ENCODE peak calls at places on chromosomes 3 and 15, in six cellular contexts. One of them, this sample, is unnamed.

GRCh38 chr15:62857411-62857853 is 185.1 kb upstream of the TPM1 start:
- DNase-seq in H9: no peak
- DNase-seq in IMR-90: no peak
- DNase-seq in H1: no peak
- DNase-seq in mesendoderm: no peak
- DNase-seq in neuronal stem cell: no peak
- DNase-seq in this sample: no peak

GRCh38 chr15:67884514-67885225 is 44.8 kb upstream of the RNU6-1 start:
- DNase-seq in H9: peak; percentile 79
- DNase-seq in IMR-90: peak; percentile 54
- DNase-seq in H1: peak; percentile 81
- DNase-seq in mesendoderm: peak; percentile 80
- DNase-seq in neuronal stem cell: peak; percentile 69
- DNase-seq in this sample: peak; percentile 78

GRCh38 chr15:75673426-75674247 is 25.9 kb downstream of the SNX33 start:
- DNase-seq in H9: no peak
- DNase-seq in IMR-90: peak; percentile 70
- DNase-seq in H1: no peak
- DNase-seq in mesendoderm: no peak
- DNase-seq in neuronal stem cell: no peak
- DNase-seq in this sample: peak; percentile 91

GRCh38 chr3:172675371-172676193 is 35.3 kb downstream of the NCEH1 start:
- DNase-seq in H9: no peak
- DNase-seq in IMR-90: peak; percentile 65
- DNase-seq in H1: no peak
- DNase-seq in mesendoderm: peak; percentile 65
- DNase-seq in neuronal stem cell: peak; percentile 58
- DNase-seq in this sample: peak; percentile 77

GRCh38 chr15:31271224-31271635 is 55.4 kb upstream of the KLF13 start:
- DNase-seq in H9: no peak
- DNase-seq in IMR-90: no peak
- DNase-seq in H1: peak; percentile 29
- DNase-seq in mesendoderm: no peak
- DNase-seq in neuronal stem cell: no peak
- DNase-seq in this sample: no peak

GRCh38 chr15:33243869-33244268 is 49.4 kb upstream of the FMN1 start:
- DNase-seq in H9: no peak
- DNase-seq in IMR-90: peak; percentile 44
- DNase-seq in H1: no peak
- DNase-seq in mesendoderm: peak; percentile 48
- DNase-seq in neuronal stem cell: no peak
- DNase-seq in this sample: peak; percentile 86

GRCh38 chr15:74873756-74874424 is 725 bp upstream of the SCAMP2 start:
- DNase-seq in H9: no peak
- DNase-seq in IMR-90: no peak
- DNase-seq in H1: no peak
- DNase-seq in mesendoderm: peak; percentile 67
- DNase-seq in neuronal stem cell: no peak
- DNase-seq in this sample: peak; percentile 29

GRCh38 chr3:115633467-115633866 is 10.2 kb downstream of the GAP43 start:
- DNase-seq in H9: no peak
- DNase-seq in IMR-90: no peak
- DNase-seq in H1: no peak
- DNase-seq in mesendoderm: no peak
- DNase-seq in neuronal stem cell: no peak
- DNase-seq in this sample: no peak

GRCh38 chr3:32278714-32279113 is 40.2 kb downstream of the CMTM8 start:
- DNase-seq in H9: no peak
- DNase-seq in IMR-90: peak; percentile 4
- DNase-seq in H1: no peak
- DNase-seq in mesendoderm: no peak
- DNase-seq in neuronal stem cell: no peak
- DNase-seq in this sample: no peak

GRCh38 chr3:56921573-56922571 is 120.1 kb upstream of the ARHGEF3 start:
- DNase-seq in H9: no peak
- DNase-seq in IMR-90: peak; percentile 71
- DNase-seq in H1: no peak
- DNase-seq in mesendoderm: no peak
- DNase-seq in neuronal stem cell: no peak
- DNase-seq in this sample: peak; percentile 79

GRCh38 chr3:14145670-14146380 is 21.0 kb downstream of the TMEM43 start:
- DNase-seq in H9: peak; percentile 49
- DNase-seq in IMR-90: no peak
- DNase-seq in H1: no peak
- DNase-seq in mesendoderm: no peak
- DNase-seq in neuronal stem cell: no peak
- DNase-seq in this sample: no peak

GRCh38 chr3:179015551-179016020 is 56.0 kb downstream of the ZMAT3 start:
- DNase-seq in H9: no peak
- DNase-seq in IMR-90: peak; percentile 83
- DNase-seq in H1: peak; percentile 55
- DNase-seq in mesendoderm: peak; percentile 87
- DNase-seq in neuronal stem cell: peak; percentile 68
- DNase-seq in this sample: peak; percentile 85

GRCh38 chr15:76962337-76963013 is 30.9 kb downstream of the RCN2 start:
- DNase-seq in H9: no peak
- DNase-seq in IMR-90: no peak
- DNase-seq in H1: no peak
- DNase-seq in mesendoderm: no peak
- DNase-seq in neuronal stem cell: no peak
- DNase-seq in this sample: no peak

GRCh38 chr15:62142736-62143135 is 22.3 kb downstream of the C2CD4B start:
- DNase-seq in H9: no peak
- DNase-seq in IMR-90: no peak
- DNase-seq in H1: no peak
- DNase-seq in mesendoderm: no peak
- DNase-seq in neuronal stem cell: no peak
- DNase-seq in this sample: no peak

GRCh38 chr3:27643355-27643754 is 78.8 kb downstream of the EOMES start:
- DNase-seq in H9: no peak
- DNase-seq in IMR-90: peak; percentile 25
- DNase-seq in H1: no peak
- DNase-seq in mesendoderm: no peak
- DNase-seq in neuronal stem cell: no peak
- DNase-seq in this sample: no peak

GRCh38 chr3:177150218-177150916 is 46.9 kb downstream of the TBL1XR1 start:
- DNase-seq in H9: no peak
- DNase-seq in IMR-90: no peak
- DNase-seq in H1: no peak
- DNase-seq in mesendoderm: no peak
- DNase-seq in neuronal stem cell: no peak
- DNase-seq in this sample: peak; percentile 29

GRCh38 chr3:61927332-61927731 is 366.0 kb downstream of the PTPRG start:
- DNase-seq in H9: no peak
- DNase-seq in IMR-90: peak; percentile 77
- DNase-seq in H1: no peak
- DNase-seq in mesendoderm: no peak
- DNase-seq in neuronal stem cell: no peak
- DNase-seq in this sample: no peak

GRCh38 chr15:99343836-99344551 is 92.7 kb downstream of the LRRC28 start:
- DNase-seq in H9: peak; percentile 71
- DNase-seq in IMR-90: no peak
- DNase-seq in H1: peak; percentile 65
- DNase-seq in mesendoderm: peak; percentile 48
- DNase-seq in neuronal stem cell: no peak
- DNase-seq in this sample: no peak

GRCh38 chr3:183825380-183826161 is at the start of gene MAP6D1:
- DNase-seq in H9: peak; percentile 82
- DNase-seq in IMR-90: peak; percentile 46
- DNase-seq in H1: peak; percentile 85
- DNase-seq in mesendoderm: peak; percentile 83
- DNase-seq in neuronal stem cell: peak; percentile 68
- DNase-seq in this sample: peak; percentile 63

GRCh38 chr3:128698211-128699011 is 27.6 kb upstream of the RAB7A start:
- DNase-seq in H9: peak; percentile 63
- DNase-seq in IMR-90: no peak
- DNase-seq in H1: peak; percentile 77
- DNase-seq in mesendoderm: peak; percentile 50
- DNase-seq in neuronal stem cell: peak; percentile 21
- DNase-seq in this sample: peak; percentile 37

GRCh38 chr3:107235193-107235922 is 141.9 kb upstream of the CCDC54 start:
- DNase-seq in H9: no peak
- DNase-seq in IMR-90: peak; percentile 5
- DNase-seq in H1: no peak
- DNase-seq in mesendoderm: peak; percentile 16
- DNase-seq in neuronal stem cell: no peak
- DNase-seq in this sample: peak; percentile 43

GRCh38 chr15:29471757-29472156 is 202.1 kb upstream of the NSMCE3 start:
- DNase-seq in H9: no peak
- DNase-seq in IMR-90: no peak
- DNase-seq in H1: no peak
- DNase-seq in mesendoderm: no peak
- DNase-seq in neuronal stem cell: no peak
- DNase-seq in this sample: no peak

GRCh38 chr3:88986834-88987233 is 120.6 kb upstream of the EPHA3 start:
- DNase-seq in H9: no peak
- DNase-seq in IMR-90: peak; percentile 65
- DNase-seq in H1: no peak
- DNase-seq in mesendoderm: no peak
- DNase-seq in neuronal stem cell: no peak
- DNase-seq in this sample: peak; percentile 11

GRCh38 chr15:66719471-66719870 is 17.4 kb downstream of the SMAD6 start:
- DNase-seq in H9: no peak
- DNase-seq in IMR-90: no peak
- DNase-seq in H1: no peak
- DNase-seq in mesendoderm: no peak
- DNase-seq in neuronal stem cell: no peak
- DNase-seq in this sample: no peak

GRCh38 chr15:58221591-58222241 is 83.5 kb downstream of the AQP9 start:
- DNase-seq in H9: peak; percentile 55
- DNase-seq in IMR-90: peak; percentile 21
- DNase-seq in H1: peak; percentile 61
- DNase-seq in mesendoderm: peak; percentile 52
- DNase-seq in neuronal stem cell: no peak
- DNase-seq in this sample: peak; percentile 30
- H2BK15ac ChIP-seq in H9: no peak overlapping the region
- H2BK15ac ChIP-seq in IMR-90: no peak overlapping the region
- H2BK15ac ChIP-seq in H1: no peak overlapping the region
- H2BK15ac ChIP-seq in mesendoderm: no peak overlapping the region
- H2BK15ac ChIP-seq in neuronal stem cell: no peak overlapping the region
- H2BK15ac ChIP-seq in this sample: no peak overlapping the region

GRCh38 chr3:133366921-133367320 is 32.9 kb upstream of the BFSP2 start:
- DNase-seq in H9: no peak
- DNase-seq in IMR-90: no peak
- DNase-seq in H1: no peak
- DNase-seq in mesendoderm: no peak
- DNase-seq in neuronal stem cell: no peak
- DNase-seq in this sample: no peak
- H3K23ac ChIP-seq in H9: no peak overlapping the region
- H3K23ac ChIP-seq in IMR-90: no peak overlapping the region
- H3K23ac ChIP-seq in H1: no peak overlapping the region
- H3K23ac ChIP-seq in mesendoderm: no peak overlapping the region
- H3K23ac ChIP-seq in neuronal stem cell: no peak overlapping the region
- H3K23ac ChIP-seq in this sample: no peak overlapping the region

GRCh38 chr3:64871955-64872354 is 184.2 kb upstream of the ADAMTS9 start:
- DNase-seq in H9: no peak
- DNase-seq in IMR-90: no peak
- DNase-seq in H1: no peak
- DNase-seq in mesendoderm: peak; percentile 64
- DNase-seq in neuronal stem cell: no peak
- DNase-seq in this sample: no peak

GRCh38 chr3:64871237-64871636 is 183.4 kb upstream of the ADAMTS9 start:
- DNase-seq in H9: no peak
- DNase-seq in IMR-90: no peak
- DNase-seq in H1: no peak
- DNase-seq in mesendoderm: no peak
- DNase-seq in neuronal stem cell: no peak
- DNase-seq in this sample: no peak

GRCh38 chr3:64873400-64873799 is 185.6 kb upstream of the ADAMTS9 start:
- DNase-seq in H9: no peak
- DNase-seq in IMR-90: no peak
- DNase-seq in H1: no peak
- DNase-seq in mesendoderm: peak; percentile 53
- DNase-seq in neuronal stem cell: no peak
- DNase-seq in this sample: no peak

GRCh38 chr3:64867204-64867603 is 179.4 kb upstream of the ADAMTS9 start:
- DNase-seq in H9: no peak
- DNase-seq in IMR-90: no peak
- DNase-seq in H1: no peak
- DNase-seq in mesendoderm: no peak
- DNase-seq in neuronal stem cell: no peak
- DNase-seq in this sample: no peak

GRCh38 chr3:64872385-64872784 is 184.6 kb upstream of the ADAMTS9 start:
- DNase-seq in H9: no peak
- DNase-seq in IMR-90: no peak
- DNase-seq in H1: no peak
- DNase-seq in mesendoderm: no peak
- DNase-seq in neuronal stem cell: no peak
- DNase-seq in this sample: no peak
- H2BK15ac ChIP-seq in H9: no peak overlapping the region
- H2BK15ac ChIP-seq in IMR-90: no peak overlapping the region
- H2BK15ac ChIP-seq in H1: no peak overlapping the region
- H2BK15ac ChIP-seq in mesendoderm: no peak overlapping the region
- H2BK15ac ChIP-seq in neuronal stem cell: no peak overlapping the region
- H2BK15ac ChIP-seq in this sample: no peak overlapping the region

GRCh38 chr3:51538459-51539290 is at the start of gene RAD54L2:
- DNase-seq in H9: peak; percentile 75
- DNase-seq in IMR-90: peak; percentile 79
- DNase-seq in H1: peak; percentile 90
- DNase-seq in mesendoderm: peak; percentile 85
- DNase-seq in neuronal stem cell: peak; percentile 83
- DNase-seq in this sample: peak; percentile 83
- H3K23ac ChIP-seq in H9: peak within 1 kb of the TSS; percentile 36
- H3K23ac ChIP-seq in IMR-90: peak within 1 kb of the TSS; percentile 81
- H3K23ac ChIP-seq in H1: no peak within 1 kb of the TSS
- H3K23ac ChIP-seq in mesendoderm: peak within 1 kb of the TSS; percentile 83
- H3K23ac ChIP-seq in neuronal stem cell: peak within 1 kb of the TSS; percentile 94
- H3K23ac ChIP-seq in this sample: peak within 1 kb of the TSS; percentile 93

GRCh38 chr3:132978464-132978863 is 59.7 kb upstream of the TMEM108 start:
- DNase-seq in H9: no peak
- DNase-seq in IMR-90: no peak
- DNase-seq in H1: no peak
- DNase-seq in mesendoderm: no peak
- DNase-seq in neuronal stem cell: no peak
- DNase-seq in this sample: no peak

GRCh38 chr3:132974086-132974485 is 64.1 kb upstream of the TMEM108 start:
- DNase-seq in H9: no peak
- DNase-seq in IMR-90: no peak
- DNase-seq in H1: no peak
- DNase-seq in mesendoderm: no peak
- DNase-seq in neuronal stem cell: no peak
- DNase-seq in this sample: no peak

GRCh38 chr3:132972333-132972732 is 65.9 kb upstream of the TMEM108 start:
- DNase-seq in H9: no peak
- DNase-seq in IMR-90: peak; percentile 19
- DNase-seq in H1: no peak
- DNase-seq in mesendoderm: no peak
- DNase-seq in neuronal stem cell: no peak
- DNase-seq in this sample: no peak

GRCh38 chr3:132973441-132973840 is 64.8 kb upstream of the TMEM108 start:
- DNase-seq in H9: no peak
- DNase-seq in IMR-90: no peak
- DNase-seq in H1: no peak
- DNase-seq in mesendoderm: no peak
- DNase-seq in neuronal stem cell: no peak
- DNase-seq in this sample: no peak
- H2BK15ac ChIP-seq in H9: no peak overlapping the region
- H2BK15ac ChIP-seq in IMR-90: no peak overlapping the region
- H2BK15ac ChIP-seq in H1: no peak overlapping the region
- H2BK15ac ChIP-seq in mesendoderm: no peak overlapping the region
- H2BK15ac ChIP-seq in neuronal stem cell: no peak overlapping the region
- H2BK15ac ChIP-seq in this sample: no peak overlapping the region

This sample was measured in mesenchymal stem cell.